ENCODE peak calls at places on chromosomes 13 and 19, in eight cellular contexts. F, B, M, L, C, R, U and J are unnamed samples.

GRCh38 chr13:99646866-99647592 is 145.8 kb downstream of the TM9SF2 start:
- DNase-seq in F (no peak), B (no peak), M (no peak), L (no peak), C (no peak), R (no peak), U (no peak), J (no peak)

GRCh38 chr19:48963371-48964204 is 1.5 kb upstream of the FTL start:
- DNase-seq in F (peak; percentile 73), B (peak; percentile 91), M (peak; percentile 85), L (no peak), C (peak; percentile 43), R (no peak), U (no peak), J (peak; percentile 89)

GRCh38 chr13:56907766-56908165 is 233.0 kb upstream of the PRR20A start:
- DNase-seq in F (no peak), B (no peak), M (no peak), L (no peak), C (no peak), R (no peak), U (no peak), J (no peak)

GRCh38 chr19:42926781-42927180 is 9.1 kb upstream of the PSG6 start:
- DNase-seq in F (no peak), B (no peak), M (no peak), L (no peak), C (no peak), R (no peak), U (no peak), J (no peak)

GRCh38 chr13:79919109-79919508 is 421.8 kb downstream of the SPRY2 start:
- DNase-seq in F (no peak), B (no peak), M (no peak), L (no peak), C (no peak), R (no peak), U (no peak), J (no peak)

GRCh38 chr19:39083599-39083982 is 577 bp upstream of the ACP7 start:
- DNase-seq in F (no peak), B (no peak), M (peak; percentile 16), L (no peak), C (no peak), R (no peak), U (no peak), J (no peak)

GRCh38 chr19:33553530-33554310 is 32.1 kb upstream of the PEPD start:
- DNase-seq in F (no peak), B (no peak), M (no peak), L (no peak), C (no peak), R (no peak), U (no peak), J (no peak)

GRCh38 chr13:76879211-76879875 is 6.9 kb downstream of the KCTD12 start:
- DNase-seq in F (no peak), B (peak; percentile 33), M (peak; percentile 94), L (peak; percentile 34), C (peak; percentile 65), R (no peak), U (no peak), J (no peak)

GRCh38 chr19:49857834-49858590 is 7.1 kb downstream of the PTOV1 start:
- DNase-seq in F (no peak), B (no peak), M (no peak), L (no peak), C (no peak), R (no peak), U (peak; percentile 37), J (no peak)

GRCh38 chr13:95536629-95537241 is 15.8 kb upstream of the CLDN10 start:
- DNase-seq in F (no peak), B (peak; percentile 43), M (peak; percentile 63), L (no peak), C (peak; percentile 67), R (peak; percentile 15), U (peak; percentile 27), J (peak; percentile 45)

GRCh38 chr13:30443957-30444404 is 21.7 kb downstream of the UBE2L5 start:
- DNase-seq in F (no peak), B (no peak), M (no peak), L (no peak), C (no peak), R (no peak), U (peak; percentile 97), J (no peak)

GRCh38 chr13:42218576-42218975 is 53.4 kb upstream of the AKAP11 start:
- DNase-seq in F (no peak), B (no peak), M (peak; percentile 24), L (no peak), C (no peak), R (no peak), U (no peak), J (no peak)

GRCh38 chr13:110396913-110397379 is 89.9 kb downstream of the COL4A2 start:
- DNase-seq in F (no peak), B (peak; percentile 73), M (peak; percentile 100), L (no peak), C (peak; percentile 92), R (no peak), U (no peak), J (no peak)
- TF ChIP-seq EZH2phosphoT487 in F (no peak), B (no peak), M (no peak), L (no peak), C (no peak), R (no peak), U (no peak), J (no peak)

GRCh38 chr13:21690955-21691354 is 20.1 kb downstream of the FGF9 start:
- DNase-seq in F (no peak), B (no peak), M (no peak), L (no peak), C (no peak), R (no peak), U (no peak), J (no peak)

GRCh38 chr13:21694831-21695230 is 24.0 kb downstream of the FGF9 start:
- DNase-seq in F (no peak), B (no peak), M (no peak), L (no peak), C (no peak), R (no peak), U (no peak), J (no peak)

GRCh38 chr13:21691500-21691899 is 20.6 kb downstream of the FGF9 start:
- DNase-seq in F (no peak), B (no peak), M (no peak), L (no peak), C (no peak), R (no peak), U (no peak), J (no peak)

GRCh38 chr13:21689097-21689496 is 18.2 kb downstream of the FGF9 start:
- DNase-seq in F (no peak), B (no peak), M (no peak), L (no peak), C (no peak), R (no peak), U (no peak), J (no peak)

DNA sequence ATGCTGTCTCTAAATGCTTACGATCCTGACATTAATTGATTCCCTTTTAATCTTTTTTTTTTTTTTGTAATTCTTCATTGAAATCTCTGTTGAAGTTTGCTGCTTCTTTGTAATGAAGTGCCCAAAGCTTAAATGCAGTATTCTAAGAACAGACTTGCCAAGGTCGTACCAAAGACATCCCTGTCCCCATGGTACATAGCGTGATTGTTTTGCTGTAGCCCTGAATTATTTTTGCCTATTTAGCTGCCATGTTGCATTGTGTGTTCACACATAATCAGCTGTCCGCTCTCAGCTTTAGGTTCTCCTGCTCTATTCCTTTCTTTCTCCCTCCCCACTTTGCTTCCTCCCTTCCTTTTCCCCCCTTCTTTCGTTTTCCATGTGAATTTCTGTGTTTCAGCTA is 21.1 kb downstream of the FGF9 start:
- DNase-seq in F (no peak), B (no peak), M (no peak), L (no peak), C (no peak), R (no peak), U (no peak), J (no peak)
- TF ChIP-seq EZH2phosphoT487 in F (no peak), B (no peak), M (no peak), L (no peak), C (no peak), R (no peak), U (no peak), J (no peak)

GRCh38 chr13:114304346-114305034 is 9.8 kb upstream of the CHAMP1 start:
- DNase-seq in F (no peak), B (no peak), M (no peak), L (no peak), C (no peak), R (no peak), U (no peak), J (no peak)
- TF ChIP-seq EZH2phosphoT487 in F (no peak), B (no peak), M (no peak), L (no peak), C (no peak), R (no peak), U (no peak), J (no peak)

GRCh38 chr13:110317496-110318195 is 10.6 kb downstream of the COL4A2 start:
- DNase-seq in F (no peak), B (no peak), M (no peak), L (no peak), C (no peak), R (no peak), U (no peak), J (no peak)
- TF ChIP-seq EZH2phosphoT487 in F (no peak), B (no peak), M (no peak), L (no peak), C (no peak), R (no peak), U (no peak), J (no peak)

GRCh38 chr13:50277127-50277526 is 261.9 kb downstream of the KCNRG start:
- DNase-seq in F (no peak), B (no peak), M (no peak), L (no peak), C (no peak), R (no peak), U (no peak), J (no peak)
- TF ChIP-seq EZH2phosphoT487 in F (no peak), B (no peak), M (no peak), L (no peak), C (no peak), R (no peak), U (no peak), J (no peak)

GRCh38 chr13:23161176-23161825 is 19.5 kb upstream of the SGCG start:
- DNase-seq in F (no peak), B (no peak), M (peak; percentile 67), L (no peak), C (no peak), R (no peak), U (no peak), J (no peak)

GRCh38 chr13:23159587-23160240 is 21.1 kb upstream of the SGCG start:
- DNase-seq in F (peak; percentile 57), B (peak; percentile 58), M (peak; percentile 29), L (peak; percentile 30), C (no peak), R (no peak), U (no peak), J (peak; percentile 69)

GRCh38 chr13:23160241-23161175 is 20.3 kb upstream of the SGCG start:
- DNase-seq in F (peak; percentile 53), B (peak; percentile 47), M (peak; percentile 67), L (no peak), C (peak; percentile 12), R (no peak), U (no peak), J (peak; percentile 63)

DNA sequence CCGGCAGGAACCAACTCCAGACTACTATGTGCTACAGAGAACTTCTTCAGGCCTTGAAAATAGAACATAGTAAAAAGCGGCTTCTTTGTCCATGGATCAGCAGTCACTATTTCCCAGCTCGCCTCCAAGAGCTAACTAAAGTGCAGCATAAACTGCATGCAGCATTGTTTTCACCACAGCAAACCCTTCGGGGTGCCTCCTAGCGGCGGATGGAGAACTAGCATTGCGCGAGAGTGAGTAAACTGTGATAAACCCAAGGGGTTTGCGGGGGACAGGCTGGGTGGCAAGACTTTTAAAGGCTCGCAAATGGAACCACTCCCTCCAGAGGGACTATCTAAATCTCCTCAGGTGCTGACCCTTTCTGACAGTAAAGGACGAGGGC is 21.6 kb upstream of the SGCG start:
- DNase-seq in F (peak; percentile 82), B (peak; percentile 68), M (peak; percentile 72), L (peak; percentile 54), C (peak; percentile 31), R (no peak), U (no peak), J (peak; percentile 90)
- TF ChIP-seq EZH2phosphoT487 in F (peak; percentile 1), B (no peak), M (no peak), L (no peak), C (no peak), R (no peak), U (no peak), J (no peak)